ENCODE peak calls at places on chromosome 2, in four cellular contexts. G is H9, M is A549, P is body of pancreas. N is an unnamed sample.

GRCh38 chr2:10519067-10519740 is 71.1 kb upstream of the ODC1 start:
- DNase-seq in G (no peak), M (no peak), P (no peak), N (peak; percentile 21)

GRCh38 chr2:173402405-173402974 is 47.8 kb downstream of the CDCA7 start:
- DNase-seq in G (peak; percentile 85), M (peak; percentile 86), P (peak; percentile 83), N (peak; percentile 64)

GRCh38 chr2:237866119-237866621 is 6.7 kb downstream of the RAMP1 start:
- DNase-seq in G (no peak), M (no peak), P (no peak), N (no peak)

GRCh38 chr2:12167525-12168317 is 421.3 kb downstream of the LPIN1 start:
- DNase-seq in G (peak; percentile 54), M (no peak), P (peak; percentile 28), N (peak; percentile 50)

GRCh38 chr2:25078171-25079049 is 36.5 kb downstream of the EFR3B start:
- DNase-seq in G (no peak), M (peak; percentile 92), P (no peak), N (no peak)

GRCh38 chr2:111704246-111704645 is 179.7 kb downstream of the ANAPC1 start:
- DNase-seq in G (no peak), M (peak; percentile 36), P (no peak), N (no peak)

GRCh38 chr2:11508279-11508678 is 25.6 kb upstream of the GREB1 start:
- DNase-seq in G (no peak), M (no peak), P (no peak), N (peak; percentile 45)

GRCh38 chr2:139366659-139367058 is 586.5 kb upstream of the NXPH2 start:
- DNase-seq in G (no peak), M (no peak), P (no peak), N (no peak)

GRCh38 chr2:191064590-191064989 is 50.6 kb upstream of the STAT1 start:
- DNase-seq in G (no peak), M (no peak), P (no peak), N (no peak)

GRCh38 chr2:1910562-1911256 is 166.4 kb upstream of the PXDN start:
- DNase-seq in G (no peak), M (no peak), P (no peak), N (peak; percentile 29)

GRCh38 chr2:43482974-43483373 is 112.9 kb downstream of the THADA start:
- DNase-seq in G (no peak), M (peak; percentile 20), P (no peak), N (no peak)

GRCh38 chr2:208025814-208026184 is 472 bp upstream of the PLEKHM3 start:
- DNase-seq in G (peak; percentile 37), M (no peak), P (no peak), N (peak; percentile 51)

GRCh38 chr2:222928335-222928734 is 67.5 kb downstream of the ACSL3 start:
- DNase-seq in G (no peak), M (no peak), P (no peak), N (no peak)

GRCh38 chr2:174235680-174236079 is 12.7 kb downstream of the OLA1 start:
- DNase-seq in G (no peak), M (no peak), P (no peak), N (no peak)

GRCh38 chr2:83587309-83587708 is 871.8 kb downstream of the SUCLG1 start:
- DNase-seq in G (no peak), M (peak; percentile 37), P (no peak), N (no peak)

DNA sequence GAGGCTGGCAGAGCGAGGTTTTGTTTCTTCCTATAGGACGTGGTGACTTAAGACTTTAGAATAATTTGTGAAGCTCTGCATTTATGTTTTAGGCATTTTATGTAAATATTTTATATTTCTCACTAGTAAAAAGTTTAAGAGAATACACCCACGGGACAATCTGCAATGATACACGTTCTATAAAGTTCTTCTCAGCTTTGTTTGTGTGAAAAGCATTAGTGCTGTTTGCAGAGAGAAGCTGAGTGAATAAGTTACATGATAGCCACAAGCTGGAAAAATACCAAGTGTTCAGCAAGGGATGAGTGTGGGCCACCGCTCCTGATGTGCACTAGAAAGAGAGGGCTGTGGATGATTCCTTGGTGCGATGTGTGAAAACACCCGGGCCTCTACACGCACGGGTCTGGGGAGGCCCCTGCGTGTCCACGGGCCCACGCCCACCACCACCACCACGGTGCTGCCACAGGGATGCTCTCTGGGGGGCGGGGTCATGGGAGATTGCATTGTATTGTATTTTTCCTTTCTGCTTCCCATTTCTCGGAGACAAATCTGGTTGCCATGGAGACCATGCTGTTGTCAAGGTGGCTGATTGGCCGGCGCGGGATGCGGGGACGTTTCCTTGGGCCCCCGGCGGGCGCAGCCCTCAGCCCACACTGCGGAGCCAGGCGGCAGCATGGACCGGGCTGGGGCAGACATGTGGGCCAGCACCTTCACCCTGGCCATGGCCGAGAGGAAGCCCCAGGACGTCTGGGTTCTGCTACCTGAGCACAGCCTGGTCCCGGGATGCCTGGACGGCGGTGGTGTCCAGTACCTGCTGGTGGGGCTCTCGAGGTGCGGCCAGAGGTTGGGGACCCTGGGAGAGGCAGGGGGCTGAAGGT is at the start of gene RTP5:
- DNase-seq in G (no peak), M (no peak), P (no peak), N (no peak)
- H3K27ac ChIP-seq in G (no peak within 1 kb of the TSS), M (no peak within 1 kb of the TSS), P (no peak within 1 kb of the TSS), N (peak within 1 kb of the TSS; percentile 36)

GRCh38 chr2:226446406-226447001 is 353.1 kb downstream of the IRS1 start:
- DNase-seq in G (no peak), M (no peak), P (no peak), N (no peak)
- H3K27ac ChIP-seq in G (no peak overlapping the region), M (no peak overlapping the region), P (no peak overlapping the region), N (no peak overlapping the region)

GRCh38 chr2:30225131-30225762 is 6.1 kb upstream of the LBH start:
- DNase-seq in G (no peak), M (no peak), P (no peak), N (no peak)
- H3K27ac ChIP-seq in G (no peak overlapping the region), M (peak overlapping the region; percentile 6), P (no peak overlapping the region), N (no peak overlapping the region)

GRCh38 chr2:165892541-165892940 is 61.0 kb downstream of the TTC21B start:
- DNase-seq in G (no peak), M (no peak), P (no peak), N (no peak)
- H3K27ac ChIP-seq in G (no peak overlapping the region), M (no peak overlapping the region), P (no peak overlapping the region), N (no peak overlapping the region)

N was measured in dorsolateral prefrontal cortex.